ENCODE peak calls at places on chromosomes 7 and 10, in six cellular contexts. Z, D, X, U, N and T are unnamed samples.

GRCh38 chr7:155531686-155532085 is 14.7 kb downstream of the CNPY1 start:
- DNase-seq in Z (no peak), D (no peak), N (peak; percentile 65), X (no peak), U (no peak), T (no peak)

GRCh38 chr7:132588596-132588995 is 12.3 kb upstream of the PLXNA4 start:
- DNase-seq in Z (no peak), U (no peak), N (no peak), D (no peak), X (no peak), T (no peak)

GRCh38 chr10:83908506-83908905 is 230.8 kb upstream of the GHITM start:
- DNase-seq in U (no peak), X (no peak), N (no peak), D (no peak), Z (no peak), T (no peak)

GRCh38 chr7:84614821-84615506 is 420.4 kb upstream of the SEMA3A start:
- DNase-seq in D (no peak), N (no peak), Z (no peak), X (no peak), U (no peak), T (no peak)

GRCh38 chr7:158080899-158081445 is 506.7 kb downstream of the PTPRN2 start:
- DNase-seq in N (peak; percentile 46), D (no peak), Z (no peak), U (no peak), X (no peak), T (no peak)

GRCh38 chr7:55074008-55074499 is 55.2 kb downstream of the EGFR start:
- DNase-seq in X (peak; percentile 79), D (no peak), Z (peak; percentile 21), U (no peak), N (no peak), T (peak; percentile 58)

GRCh38 chr10:51389415-51390342 is 309.7 kb downstream of the CSTF2T start:
- DNase-seq in D (peak; percentile 66), U (peak; percentile 1), Z (no peak), X (peak; percentile 99), N (no peak), T (peak; percentile 50)

GRCh38 chr7:79555571-79555970 is 102.1 kb upstream of the MAGI2 start:
- DNase-seq in U (no peak), N (no peak), D (no peak), X (no peak), Z (no peak), T (no peak)

GRCh38 chr7:55369427-55369826 is 4.3 kb downstream of the LANCL2 start:
- DNase-seq in Z (no peak), N (no peak), D (peak; percentile 36), X (peak; percentile 95), U (no peak), T (no peak)

DNA sequence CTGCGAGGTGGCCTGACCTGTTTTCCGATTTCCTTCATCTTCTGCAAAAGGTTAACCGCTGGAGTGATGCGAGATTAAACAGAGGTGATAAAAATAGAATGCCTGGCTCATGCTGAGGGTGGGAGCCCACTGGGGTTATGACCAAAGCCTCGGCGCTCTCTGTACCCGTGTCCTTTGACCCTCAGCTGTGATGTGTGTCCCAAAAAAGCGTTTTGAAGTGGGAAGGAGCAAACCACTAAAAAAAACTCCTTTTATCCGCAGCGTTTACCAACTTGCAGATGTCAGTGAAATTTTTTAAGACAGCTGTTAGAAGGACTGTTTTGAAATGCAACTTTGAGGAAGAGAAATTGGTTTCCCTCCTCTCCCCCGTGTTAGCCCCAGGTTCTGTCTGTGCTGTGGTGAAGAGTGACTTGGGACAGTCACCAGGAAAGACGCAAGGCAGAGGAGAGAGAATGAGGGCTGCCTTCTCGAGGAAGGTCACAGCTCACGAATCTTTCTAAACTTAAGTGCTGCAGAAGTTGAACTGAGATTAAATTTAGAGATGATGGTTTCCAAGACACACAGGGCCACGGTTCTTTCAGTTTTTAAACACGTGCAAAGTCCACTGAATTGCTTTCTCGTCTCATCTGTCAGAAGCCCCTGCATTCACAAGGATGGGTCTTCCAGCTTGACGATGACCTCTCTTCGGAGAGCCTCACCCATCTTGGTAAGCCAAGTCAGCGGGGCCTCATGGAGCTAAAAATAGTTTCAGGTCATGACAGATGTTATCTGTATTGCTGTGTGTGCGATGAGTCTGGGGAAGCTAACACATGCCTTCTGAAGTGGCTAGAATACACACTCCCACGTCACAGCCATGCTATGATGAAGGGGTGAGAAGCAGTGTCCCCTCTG is 27.6 kb downstream of the AMZ1 start:
- DNase-seq in N (no peak), Z (no peak), U (peak; percentile 67), D (no peak), X (peak; percentile 57), T (peak; percentile 25)
- H3K4me1 ChIP-seq in N (peaks cover 33% of the 10 kb centered on the region), Z (no peaks in the 10 kb centered on the region), U (peaks cover 53% of the 10 kb centered on the region), D (no peaks in the 10 kb centered on the region), X (peaks cover 11% of the 10 kb centered on the region), T (peaks cover 61% of the 10 kb centered on the region)

GRCh38 chr10:110860576-110861241 is 11.0 kb upstream of the PDCD4 start:
- DNase-seq in N (no peak), X (no peak), Z (peak; percentile 57), D (no peak), U (peak; percentile 81), T (peak; percentile 42)

GRCh38 chr10:110861930-110862677 is 9.6 kb upstream of the PDCD4 start:
- DNase-seq in X (no peak), D (no peak), N (no peak), U (no peak), Z (no peak), T (no peak)

GRCh38 chr10:110859947-110860376 is 11.8 kb upstream of the PDCD4 start:
- DNase-seq in D (peak; percentile 72), N (no peak), Z (no peak), U (no peak), X (peak; percentile 72), T (no peak)

GRCh38 chr10:110862961-110863360 is 8.8 kb upstream of the PDCD4 start:
- DNase-seq in D (no peak), Z (no peak), X (no peak), N (no peak), U (no peak), T (no peak)

GRCh38 chr10:110861476-110861875 is 10.3 kb upstream of the PDCD4 start:
- DNase-seq in U (no peak), Z (no peak), X (no peak), D (no peak), N (no peak), T (no peak)
- H3K4me1 ChIP-seq in U (peaks cover 92% of the 10 kb centered on the region), Z (peaks cover 22% of the 10 kb centered on the region), X (peaks cover 27% of the 10 kb centered on the region), D (peaks cover 26% of the 10 kb centered on the region), N (peaks cover 68% of the 10 kb centered on the region), T (peaks cover 93% of the 10 kb centered on the region)

GRCh38 chr10:5547684-5547933 is 22.8 kb downstream of the CALML3 start:
- DNase-seq in Z (no peak), D (no peak), X (no peak), N (no peak), U (no peak), T (no peak)

GRCh38 chr10:5545426-5545777 is 20.6 kb downstream of the CALML3 start:
- DNase-seq in D (no peak), U (no peak), N (no peak), Z (no peak), X (no peak), T (no peak)

GRCh38 chr10:5546891-5547683 is 22.3 kb downstream of the CALML3 start:
- DNase-seq in D (no peak), U (no peak), X (peak; percentile 67), Z (no peak), N (peak; percentile 73), T (no peak)

GRCh38 chr10:5545011-5545410 is 20.2 kb downstream of the CALML3 start:
- DNase-seq in D (no peak), Z (no peak), X (no peak), U (no peak), N (peak; percentile 26), T (no peak)

GRCh38 chr10:5545778-5546710 is 21.3 kb downstream of the CALML3 start:
- DNase-seq in D (no peak), N (peak; percentile 79), Z (no peak), X (peak; percentile 97), U (no peak), T (no peak)
- H3K4me1 ChIP-seq in D (no peaks in the 10 kb centered on the region), N (peaks cover 39% of the 10 kb centered on the region), Z (peaks cover 9% of the 10 kb centered on the region), X (peaks cover 43% of the 10 kb centered on the region), U (peaks cover 17% of the 10 kb centered on the region), T (peaks cover 18% of the 10 kb centered on the region)

DNA sequence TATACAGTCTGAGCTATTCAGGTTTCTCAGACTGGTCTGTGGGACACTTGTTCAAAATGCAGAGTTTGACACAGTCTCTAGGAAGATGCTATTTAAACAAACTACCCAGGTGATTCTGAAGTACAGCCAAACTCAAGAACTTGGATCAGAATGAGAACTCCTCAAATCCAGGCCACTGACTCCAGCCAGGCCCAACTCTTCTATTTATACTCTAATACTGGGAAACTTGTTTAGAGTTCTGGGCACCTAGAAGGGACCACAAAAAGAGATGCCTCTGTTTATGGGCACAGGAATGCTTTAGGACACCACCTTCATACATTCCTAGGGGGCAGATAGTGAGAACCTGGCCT is 40.1 kb upstream of the ADD3 start:
- DNase-seq in N (no peak), D (no peak), X (no peak), Z (no peak), U (no peak), T (no peak)
- H3K4me1 ChIP-seq in N (peaks cover 20% of the 10 kb centered on the region), D (peaks cover 6% of the 10 kb centered on the region), X (peaks cover 21% of the 10 kb centered on the region), Z (peaks cover 4% of the 10 kb centered on the region), U (no peaks in the 10 kb centered on the region), T (no peaks in the 10 kb centered on the region)

GRCh38 chr7:102874166-102874829 is 38.5 kb upstream of the LRRC17 start:
- DNase-seq in U (no peak), N (no peak), D (no peak), X (peak; percentile 94), Z (no peak), T (no peak)
- H3K4me1 ChIP-seq in U (no peaks in the 10 kb centered on the region), N (no peaks in the 10 kb centered on the region), D (peaks cover 22% of the 10 kb centered on the region), X (peaks cover 28% of the 10 kb centered on the region), Z (no peaks in the 10 kb centered on the region), T (no peaks in the 10 kb centered on the region)

DNA sequence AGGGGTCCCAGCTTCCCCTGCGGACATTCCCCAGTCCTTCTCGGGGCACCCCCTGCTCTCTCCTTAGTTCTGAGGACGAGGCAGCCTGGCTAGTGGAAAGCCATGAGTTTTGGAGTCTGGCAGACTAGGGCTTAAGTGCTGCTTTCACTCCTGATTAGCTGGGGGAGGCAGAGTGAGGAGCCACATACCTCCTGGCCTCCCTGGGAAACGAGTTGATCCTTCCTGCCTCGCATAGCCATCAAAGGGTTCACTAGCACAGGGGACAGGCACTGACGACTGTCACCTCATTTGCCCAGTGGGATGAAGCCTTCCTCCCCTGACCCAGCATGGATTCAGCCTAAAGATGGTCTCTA is 402.5 kb downstream of the RPS24 start:
- DNase-seq in D (no peak), X (no peak), N (no peak), Z (no peak), U (no peak), T (no peak)
- H3K4me1 ChIP-seq in D (peaks cover 6% of the 10 kb centered on the region), X (peaks cover 2% of the 10 kb centered on the region), N (no peaks in the 10 kb centered on the region), Z (no peaks in the 10 kb centered on the region), U (no peaks in the 10 kb centered on the region), T (no peaks in the 10 kb centered on the region)